ENCODE peak calls at places on chromosomes 2 and 18, in eight cellular contexts. P is Peyer's patch, M is A549, V is HCT116, H is heart left ventricle, Q is adrenal gland, B is upper lobe of left lung, D is ovary. Z is an unnamed sample.

GRCh38 chr2:130963849-130964793 is 127.4 kb downstream of the ARHGEF4 start:
- DNase-seq in P (no peak), M (peak; percentile 66), V (no peak), H (peak; percentile 24), Q (peak; percentile 29), B (no peak), D (no peak), Z (no peak)

GRCh38 chr18:8754995-8755955 is 49.9 kb downstream of the MTCL1 start:
- DNase-seq in P (peak; percentile 68), M (no peak), V (no peak), H (no peak), Q (no peak), B (no peak), D (no peak), Z (no peak)

GRCh38 chr2:26571316-26571715 is 69.8 kb downstream of the CIB4 start:
- DNase-seq in P (no peak), M (no peak), V (no peak), H (no peak), Q (no peak), B (no peak), D (no peak), Z (peak; percentile 41)

GRCh38 chr2:175605989-175606841 is 395.9 kb downstream of the LNPK start:
- DNase-seq in P (no peak), M (no peak), V (no peak), H (no peak), Q (no peak), B (no peak), D (no peak), Z (no peak)

GRCh38 chr2:101162561-101163330 is 11.6 kb upstream of the TBC1D8 start:
- DNase-seq in P (no peak), M (no peak), V (no peak), H (no peak), Q (no peak), B (no peak), D (no peak), Z (no peak)

GRCh38 chr18:45254683-45255082 is 360.6 kb upstream of the SLC14A2 start:
- DNase-seq in P (no peak), M (no peak), V (no peak), H (peak; percentile 84), Q (no peak), B (no peak), D (peak; percentile 32), Z (no peak)

GRCh38 chr2:215332876-215333600 is 21.2 kb downstream of the ATIC start:
- DNase-seq in P (no peak), M (no peak), V (no peak), H (no peak), Q (no peak), B (no peak), D (no peak), Z (no peak)

GRCh38 chr18:11901826-11902438 is 6.2 kb downstream of the MPPE1 start:
- DNase-seq in P (no peak), M (no peak), V (no peak), H (no peak), Q (no peak), B (no peak), D (no peak), Z (no peak)

GRCh38 chr18:76075777-76076176 is 419.3 kb downstream of the ZNF516 start:
- DNase-seq in P (no peak), M (no peak), V (no peak), H (no peak), Q (no peak), B (no peak), D (no peak), Z (no peak)

GRCh38 chr18:7512326-7512725 is 54.8 kb upstream of the PTPRM start:
- DNase-seq in P (no peak), M (no peak), V (no peak), H (no peak), Q (no peak), B (no peak), D (no peak), Z (no peak)
- H3K4me3 ChIP-seq in P (no peak overlapping the region), M (no peak overlapping the region), V (no peak overlapping the region), H (no peak overlapping the region), Q (no peak overlapping the region), B (no peak overlapping the region), D (no peak overlapping the region), Z (no peak overlapping the region)

GRCh38 chr18:48829443-48830149 is 121.2 kb downstream of the SMAD7 start:
- DNase-seq in P (peak; percentile 18), M (no peak), V (no peak), H (peak; percentile 19), Q (peak; percentile 15), B (peak; percentile 18), D (no peak), Z (peak; percentile 61)
- H3K4me1 ChIP-seq in P (peaks cover 11% of the 10 kb centered on the region), M (peaks cover 27% of the 10 kb centered on the region), V (peaks cover 51% of the 10 kb centered on the region), H (peaks cover 80% of the 10 kb centered on the region), Q (no peaks in the 10 kb centered on the region), B (peaks cover 44% of the 10 kb centered on the region), D (peaks cover 28% of the 10 kb centered on the region), Z (no peaks in the 10 kb centered on the region)

DNA sequence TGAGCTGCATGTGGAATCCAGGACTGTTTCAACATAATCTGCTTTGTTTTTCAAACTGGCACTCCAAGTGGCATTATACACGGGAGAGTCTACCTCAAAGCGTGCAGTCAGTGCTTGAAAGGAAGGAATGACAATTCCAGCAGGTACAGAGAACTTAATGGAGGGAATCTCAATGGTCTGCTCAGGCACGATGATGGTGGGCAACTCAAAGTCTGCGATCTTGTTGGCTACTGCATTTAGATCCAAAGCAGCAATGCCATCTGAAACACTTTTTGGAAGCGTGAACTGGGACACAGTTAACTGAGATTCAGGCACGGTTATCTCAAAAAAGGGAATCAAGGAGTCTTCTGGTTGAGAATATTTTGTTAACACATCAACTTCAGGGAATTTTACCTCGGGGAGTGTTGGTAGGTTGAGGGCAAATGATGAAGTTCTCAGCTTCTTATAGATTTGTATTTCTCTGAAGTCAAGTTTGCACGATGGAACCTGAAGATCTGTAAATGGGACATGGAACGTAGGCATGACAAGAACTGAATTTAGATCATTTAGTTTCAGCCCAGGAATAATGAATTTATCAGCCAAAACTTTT is 38.7 kb downstream of the APOB start:
- DNase-seq in P (no peak), M (no peak), V (no peak), H (no peak), Q (no peak), B (no peak), D (no peak), Z (no peak)
- TF ChIP-seq POLR2A in P (no peak), M (no peak), V (no peak), H (no peak), Q (no peak), B (no peak), D (no peak), Z (no peak)

DNA sequence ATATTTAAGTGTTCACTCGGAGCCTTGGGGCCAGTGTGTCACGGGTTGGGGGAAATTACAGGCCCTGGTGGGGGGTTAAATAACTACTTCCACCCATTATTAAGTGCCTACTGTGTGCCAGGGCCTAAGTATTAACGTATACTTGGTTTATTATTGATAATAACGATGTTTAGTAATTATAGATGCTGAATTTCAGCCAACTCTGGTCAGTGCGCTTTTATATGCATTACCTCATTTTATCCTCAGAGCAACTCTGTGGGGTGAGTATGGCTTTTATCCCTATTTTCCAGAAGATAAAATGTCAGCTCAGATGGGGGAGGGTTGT is 848 bp upstream of the RAB11FIP5 start:
- DNase-seq in P (no peak), M (peak; percentile 64), V (no peak), H (no peak), Q (no peak), B (no peak), D (no peak), Z (no peak)
- H3K4me3 ChIP-seq in P (peak overlapping the region; percentile 58), M (peak overlapping the region; percentile 91), V (peak overlapping the region; percentile 73), H (peak overlapping the region; percentile 78), Q (no peak overlapping the region), B (peak overlapping the region; percentile 69), D (peak overlapping the region; percentile 71), Z (peak overlapping the region; percentile 92)

GRCh38 chr18:23138470-23138869 is 3.2 kb downstream of the CABLES1 start:
- DNase-seq in P (no peak), M (no peak), V (no peak), H (peak; percentile 83), Q (no peak), B (peak; percentile 87), D (no peak), Z (no peak)

GRCh38 chr18:23143871-23144270 is 8.6 kb downstream of the CABLES1 start:
- DNase-seq in P (no peak), M (no peak), V (no peak), H (no peak), Q (no peak), B (peak; percentile 41), D (no peak), Z (no peak)

GRCh38 chr18:23142285-23142929 is 7.1 kb downstream of the CABLES1 start:
- DNase-seq in P (no peak), M (no peak), V (no peak), H (no peak), Q (no peak), B (no peak), D (no peak), Z (no peak)

GRCh38 chr18:23143059-23143831 is 8.0 kb downstream of the CABLES1 start:
- DNase-seq in P (no peak), M (no peak), V (peak; percentile 54), H (no peak), Q (peak; percentile 39), B (peak; percentile 87), D (no peak), Z (no peak)

DNA sequence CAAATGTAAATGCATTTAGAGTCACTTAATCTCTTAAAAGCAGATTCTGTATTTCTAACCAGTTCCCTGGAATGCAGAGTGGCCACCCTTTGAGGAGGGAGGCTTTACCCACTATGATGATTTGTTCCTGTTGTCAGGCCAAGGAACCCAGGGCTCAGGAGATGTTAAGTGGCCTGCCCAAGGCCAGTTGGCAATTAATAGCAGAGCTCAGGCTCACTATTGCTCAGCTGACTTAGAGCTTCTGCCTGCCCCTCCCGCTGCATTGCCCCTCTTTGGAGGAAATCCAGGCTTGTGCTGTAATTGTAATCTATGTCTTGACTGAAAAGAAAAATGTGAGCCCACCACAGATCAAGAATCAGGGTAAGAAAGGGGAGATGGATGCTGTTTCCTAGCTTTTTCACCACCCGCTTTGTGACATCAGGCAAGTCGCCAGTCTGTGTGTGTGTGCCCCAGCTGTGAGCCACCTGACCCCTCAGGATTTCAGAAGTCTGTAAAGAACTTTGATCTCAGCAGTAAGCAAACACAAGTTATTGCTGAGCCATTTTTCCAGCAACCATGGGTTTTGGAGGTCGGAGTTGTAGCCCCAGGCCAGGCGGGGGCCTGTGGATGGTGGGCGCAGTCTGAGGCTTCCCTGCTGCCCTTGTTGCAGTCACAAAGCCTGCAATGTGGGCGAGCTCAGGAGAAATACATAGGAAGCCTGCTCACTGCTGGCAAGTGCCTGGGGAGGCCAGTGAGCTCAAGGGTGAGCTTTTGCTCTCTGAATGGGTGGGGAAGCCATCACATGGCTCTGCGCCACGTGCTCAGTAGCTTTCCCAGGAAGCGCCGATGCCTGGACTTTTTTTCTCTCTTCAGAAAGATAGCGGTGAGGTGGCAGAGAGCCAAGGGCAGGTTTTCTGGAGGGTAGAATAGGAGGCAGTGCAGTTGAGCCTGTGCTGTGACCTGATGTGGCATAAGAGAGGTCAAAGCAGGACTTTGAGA is 6.0 kb downstream of the CABLES1 start:
- DNase-seq in P (no peak), M (no peak), V (no peak), H (peak; percentile 58), Q (no peak), B (peak; percentile 56), D (peak; percentile 40), Z (no peak)
- H3K4me1 ChIP-seq in P (no peaks in the 10 kb centered on the region), M (peaks cover 39% of the 10 kb centered on the region), V (peaks cover 35% of the 10 kb centered on the region), H (peaks cover 37% of the 10 kb centered on the region), Q (peaks cover 19% of the 10 kb centered on the region), B (peaks cover 53% of the 10 kb centered on the region), D (peaks cover 6% of the 10 kb centered on the region), Z (peaks cover 44% of the 10 kb centered on the region)